ENCODE peak calls at places on chromosomes 12 and 14, in nine cellular contexts. W, H, U, Z, D, Y, A, K and T are unnamed samples.

GRCh38 chr14:55412686-55413085 is 1.1 kb upstream of the ATG14 start:
- ATAC-seq in W (no peak), H (no peak), U (no peak), Z (peak), D (no peak), Y (no peak), A (no peak), K (no peak), T (no peak)

GRCh38 chr14:51180577-51180976 is 59.5 kb upstream of the TMX1 start:
- ATAC-seq in W (no peak), H (no peak), U (no peak), Z (no peak), D (no peak), Y (no peak), A (no peak), K (no peak), T (peak)

GRCh38 chr12:108839011-108839889 is 18.1 kb downstream of the SSH1 start:
- ATAC-seq in W (peak), H (no peak), U (no peak), Z (no peak), D (peak), Y (peak), A (no peak), K (peak), T (no peak)

GRCh38 chr12:32197421-32197820 is 90.8 kb downstream of the BICD1 start:
- ATAC-seq in W (no peak), H (no peak), U (no peak), Z (no peak), D (no peak), Y (no peak), A (no peak), K (no peak), T (no peak)

GRCh38 chr14:39219075-39219499 is 14.6 kb upstream of the MIA2 start:
- ATAC-seq in W (no peak), H (no peak), U (no peak), Z (peak), D (no peak), Y (no peak), A (no peak), K (no peak), T (no peak)

GRCh38 chr14:104739546-104740516 is 13.1 kb upstream of the SIVA1 start:
- ATAC-seq in W (no peak), H (no peak), U (no peak), Z (no peak), D (no peak), Y (no peak), A (no peak), K (no peak), T (no peak)

GRCh38 chr12:70365398-70365647 is 767 bp upstream of the KCNMB4 start:
- ATAC-seq in W (no peak), H (no peak), U (no peak), Z (no peak), D (no peak), Y (no peak), A (no peak), K (no peak), T (no peak)

GRCh38 chr12:20268771-20269170 is 99.6 kb upstream of the PDE3A start:
- ATAC-seq in W (no peak), H (no peak), U (no peak), Z (no peak), D (no peak), Y (no peak), A (no peak), K (no peak), T (no peak)

GRCh38 chr14:85528882-85529585 is 910 bp upstream of the FLRT2 start:
- ATAC-seq in W (no peak), H (no peak), U (no peak), Z (no peak), D (peak), Y (no peak), A (no peak), K (no peak), T (no peak)

GRCh38 chr14:94173471-94173884 is 644 bp upstream of the PPP4R4 start:
- ATAC-seq in W (no peak), H (no peak), U (no peak), Z (no peak), D (peak), Y (no peak), A (no peak), K (no peak), T (no peak)

GRCh38 chr12:19131020-19131431 is 1.5 kb downstream of the PLEKHA5 start:
- ATAC-seq in W (peak), H (no peak), U (no peak), Z (peak), D (peak), Y (peak), A (no peak), K (peak), T (no peak)

GRCh38 chr14:105909046-105909827 is 382.9 kb downstream of the TMEM121 start:
- ATAC-seq in W (no peak), H (no peak), U (no peak), Z (no peak), D (no peak), Y (no peak), A (no peak), K (no peak), T (no peak)